ENCODE peak calls at places on chromosomes 12 and 14, in eight cellular contexts. E is EH, A is NCI-H146, F is memory B cell, D is upper lobe of left lung, P is cardiac muscle cell, J is iris pigment epithelial cell, R is lower lobe of right lung. K is an unnamed sample.

GRCh38 chr12:65140738-65141137 is 19.6 kb upstream of the WIF1 start:
- DNase-seq in E (no peak), A (no peak), F (no peak), D (no peak), P (no peak), J (no peak), R (no peak), K (no peak)

GRCh38 chr14:80965041-80965440 is 9.6 kb downstream of the TSHR start:
- DNase-seq in E (no peak), A (no peak), F (no peak), D (no peak), P (no peak), J (no peak), R (no peak), K (no peak)

GRCh38 chr12:92363295-92364146 is 217.9 kb upstream of the BTG1 start:
- DNase-seq in E (peak), A (peak), F (peak), D (peak), P (peak), J (peak), R (peak), K (no peak)

GRCh38 chr12:74646831-74647230 is 109.2 kb downstream of the ATXN7L3B start:
- DNase-seq in E (no peak), A (peak), F (no peak), D (no peak), P (peak), J (peak), R (no peak), K (peak)

GRCh38 chr14:70697681-70698080 is 56.0 kb downstream of the TTC9 start:
- DNase-seq in E (no peak), A (no peak), F (no peak), D (no peak), P (no peak), J (no peak), R (no peak), K (no peak)

GRCh38 chr14:102849522-102850379 is 72.5 kb downstream of the TRAF3 start:
- DNase-seq in E (peak), A (peak), F (no peak), D (no peak), P (peak), J (peak), R (no peak), K (peak)

GRCh38 chr12:1580526-1580925 is 13.9 kb downstream of the FBXL14 start:
- DNase-seq in E (no peak), A (no peak), F (no peak), D (no peak), P (no peak), J (no peak), R (no peak), K (no peak)

GRCh38 chr14:54676822-54677708 is 110.1 kb downstream of the SAMD4A start:
- DNase-seq in E (peak), A (no peak), F (no peak), D (no peak), P (peak), J (peak), R (no peak), K (no peak)

GRCh38 chr14:100906420-100906819 is 2.9 kb upstream of the RTL1 start:
- DNase-seq in E (no peak), A (peak), F (no peak), D (no peak), P (no peak), J (no peak), R (peak), K (peak)

GRCh38 chr12:26971963-26972362 is 33.7 kb downstream of the FGFR1OP2 start:
- DNase-seq in E (no peak), A (no peak), F (peak), D (no peak), P (no peak), J (no peak), R (no peak), K (no peak)

GRCh38 chr14:22448035-22448904 is 140.8 kb downstream of the DAD1 start:
- DNase-seq in E (no peak), A (no peak), F (no peak), D (no peak), P (no peak), J (peak), R (no peak), K (no peak)

GRCh38 chr12:118290130-118290529 is 82.6 kb downstream of the TAOK3 start:
- DNase-seq in E (peak), A (no peak), F (no peak), D (no peak), P (peak), J (peak), R (no peak), K (no peak)

GRCh38 chr12:89960607-89961394 is 252.2 kb upstream of the ATP2B1 start:
- DNase-seq in E (peak), A (no peak), F (no peak), D (no peak), P (peak), J (peak), R (no peak), K (no peak)

GRCh38 chr12:116640320-116640719 is 81.1 kb downstream of the MAP1LC3B2 start:
- DNase-seq in E (no peak), A (no peak), F (no peak), D (no peak), P (no peak), J (no peak), R (no peak), K (no peak)

GRCh38 chr12:26691234-26691970 is 141.6 kb downstream of the ITPR2 start:
- DNase-seq in E (peak), A (peak), F (no peak), D (no peak), P (peak), J (peak), R (no peak), K (no peak)

GRCh38 chr12:105820407-105821140 is 318.2 kb downstream of the NUAK1 start:
- DNase-seq in E (peak), A (peak), F (no peak), D (peak), P (peak), J (peak), R (no peak), K (no peak)

GRCh38 chr12:10304161-10304574 is 3.5 kb upstream of the KLRD1 start:
- DNase-seq in E (peak), A (no peak), F (no peak), D (no peak), P (no peak), J (peak), R (no peak), K (no peak)

GRCh38 chr12:77151030-77151429 is 85.7 kb upstream of the E2F7 start:
- DNase-seq in E (no peak), A (no peak), F (no peak), D (no peak), P (no peak), J (no peak), R (no peak), K (no peak)

GRCh38 chr14:102508774-102509743 is 517 bp downstream of the ANKRD9 start:
- DNase-seq in E (peak), A (no peak), F (peak), D (peak), P (peak), J (peak), R (peak), K (peak)